ENCODE peak calls at places on chromosomes 13 and 19, in four cellular contexts. Q, X, R and A are unnamed samples.

GRCh38 chr19:53002479-53002878 is 11.2 kb upstream of the ERVV-1 start:
- DNase-seq in X (no peak), Q (no peak), R (no peak), A (no peak)

GRCh38 chr19:1211494-1212234 is 6.1 kb downstream of the STK11 start:
- DNase-seq in R (no peak), X (no peak), Q (no peak), A (no peak)

GRCh38 chr19:42140125-42140754 is 8.0 kb upstream of the POU2F2 start:
- DNase-seq in Q (peak), X (peak), R (peak), A (peak)

GRCh38 chr13:46641274-46642081 is 88.5 kb downstream of the LRCH1 start:
- DNase-seq in X (no peak), Q (no peak), R (no peak), A (no peak)

GRCh38 chr19:40234429-40235237 is 8.1 kb upstream of the CCNP start:
- DNase-seq in R (no peak), Q (no peak), X (no peak), A (no peak)

GRCh38 chr13:114124921-114125320 is 7.5 kb downstream of the RASA3 start:
- DNase-seq in R (peak), Q (peak), X (peak), A (no peak)

GRCh38 chr13:110062077-110062776 is 244.7 kb downstream of the COL4A1 start:
- DNase-seq in R (no peak), Q (peak), X (peak), A (no peak)

GRCh38 chr19:3507371-3508120 is 1.4 kb downstream of the FZR1 start:
- DNase-seq in X (no peak), R (peak), Q (peak), A (no peak)

GRCh38 chr19:28885965-28886364 is 327.0 kb downstream of the UQCRFS1 start:
- DNase-seq in R (no peak), X (no peak), Q (no peak), A (no peak)

GRCh38 chr13:44437356-44438233 is 64.0 kb downstream of the SERP2 start:
- DNase-seq in R (no peak), Q (peak), X (peak), A (peak)

GRCh38 chr13:113920606-113921306 is 53.1 kb downstream of the C13orf46 start:
- DNase-seq in Q (no peak), R (no peak), X (no peak), A (no peak)

GRCh38 chr19:18278521-18279265 is 2.7 kb downstream of the JUND start:
- DNase-seq in X (no peak), Q (no peak), R (peak), A (peak)

GRCh38 chr13:50319603-50320296 is 304.5 kb downstream of the KCNRG start:
- DNase-seq in Q (peak), R (peak), X (peak), A (no peak)

GRCh38 chr13:29679357-29680050 is 84.0 kb upstream of the SLC7A1 start:
- DNase-seq in R (no peak), X (no peak), Q (no peak), A (no peak)

GRCh38 chr13:113930711-113931637 is 42.9 kb downstream of the C13orf46 start:
- DNase-seq in Q (no peak), R (no peak), X (no peak), A (no peak)

GRCh38 chr19:34733266-34733825 is 697 bp upstream of the ZNF181 start:
- DNase-seq in R (peak), X (no peak), Q (no peak), A (peak)

GRCh38 chr13:22505489-22505888 is 675.3 kb upstream of the SGCG start:
- DNase-seq in X (no peak), Q (no peak), R (no peak), A (no peak)

GRCh38 chr13:47188802-47189201 is 291.9 kb upstream of the HTR2A start:
- DNase-seq in R (no peak), Q (peak), X (peak), A (no peak)

GRCh38 chr13:112562254-112562653 is 25.7 kb downstream of the TUBGCP3 start:
- DNase-seq in R (no peak), Q (no peak), X (no peak), A (no peak)

GRCh38 chr13:45584816-45585215 is 30.7 kb downstream of the ERICH6B start:
- DNase-seq in Q (peak), X (no peak), R (no peak), A (no peak)

GRCh38 chr13:66532146-66532545 is 698.0 kb downstream of the PCDH9 start:
- DNase-seq in R (no peak), Q (peak), X (peak), A (no peak)

GRCh38 chr13:34833562-34834182 is 108.4 kb upstream of the NBEA start:
- DNase-seq in X (peak), R (no peak), Q (peak), A (peak)

GRCh38 chr19:16886305-16886880 is 2.4 kb upstream of the F2RL3 start:
- DNase-seq in Q (peak), R (no peak), X (peak), A (no peak)

GRCh38 chr19:1001538-1002166 is 1.4 kb downstream of the GRIN3B start:
- DNase-seq in Q (peak), R (peak), X (no peak), A (peak)

GRCh38 chr13:33313504-33313903 is 27.9 kb upstream of the STARD13 start:
- DNase-seq in Q (no peak), R (no peak), X (no peak), A (no peak)

GRCh38 chr19:33301900-33302174 is 497 bp downstream of the CEBPA start:
- DNase-seq in X (no peak), R (no peak), Q (no peak), A (no peak)

GRCh38 chr13:61144834-61145593 is 270.6 kb downstream of the PCDH20 start:
- DNase-seq in R (no peak), X (no peak), Q (no peak), A (no peak)

GRCh38 chr19:13212759-13213330 is 62.6 kb downstream of the IER2 start:
- DNase-seq in Q (peak), R (peak), X (peak), A (peak)

GRCh38 chr13:38223093-38223492 is 126.6 kb upstream of the UFM1 start:
- DNase-seq in R (no peak), Q (peak), X (peak), A (no peak)

GRCh38 chr19:2289714-2290435 is 7.9 kb upstream of the PEAK3 start:
- DNase-seq in R (peak), Q (no peak), X (no peak), A (peak)

GRCh38 chr13:93230466-93230865 is 3.9 kb downstream of the GPC6 start:
- DNase-seq in R (no peak), X (peak), Q (peak), A (no peak)

GRCh38 chr19:55112781-55113569 is 4.5 kb downstream of the PPP1R12C start:
- DNase-seq in Q (no peak), R (no peak), X (no peak), A (peak)

GRCh38 chr19:55112246-55112780 is 5.1 kb downstream of the PPP1R12C start:
- DNase-seq in R (no peak), X (no peak), Q (no peak), A (no peak)

GRCh38 chr19:55115446-55116065 is 1.9 kb downstream of the PPP1R12C start:
- DNase-seq in X (peak), Q (no peak), R (no peak), A (no peak)

GRCh38 chr19:55114566-55115145 is 2.8 kb downstream of the PPP1R12C start:
- DNase-seq in X (no peak), R (no peak), Q (no peak), A (no peak)

GRCh38 chr19:55113570-55114039 is 3.8 kb downstream of the PPP1R12C start:
- DNase-seq in Q (no peak), R (no peak), X (peak), A (peak)
- H3K4me2 ChIP-seq in Q (no peak), R (peak), X (no peak), A (peak)

DNA sequence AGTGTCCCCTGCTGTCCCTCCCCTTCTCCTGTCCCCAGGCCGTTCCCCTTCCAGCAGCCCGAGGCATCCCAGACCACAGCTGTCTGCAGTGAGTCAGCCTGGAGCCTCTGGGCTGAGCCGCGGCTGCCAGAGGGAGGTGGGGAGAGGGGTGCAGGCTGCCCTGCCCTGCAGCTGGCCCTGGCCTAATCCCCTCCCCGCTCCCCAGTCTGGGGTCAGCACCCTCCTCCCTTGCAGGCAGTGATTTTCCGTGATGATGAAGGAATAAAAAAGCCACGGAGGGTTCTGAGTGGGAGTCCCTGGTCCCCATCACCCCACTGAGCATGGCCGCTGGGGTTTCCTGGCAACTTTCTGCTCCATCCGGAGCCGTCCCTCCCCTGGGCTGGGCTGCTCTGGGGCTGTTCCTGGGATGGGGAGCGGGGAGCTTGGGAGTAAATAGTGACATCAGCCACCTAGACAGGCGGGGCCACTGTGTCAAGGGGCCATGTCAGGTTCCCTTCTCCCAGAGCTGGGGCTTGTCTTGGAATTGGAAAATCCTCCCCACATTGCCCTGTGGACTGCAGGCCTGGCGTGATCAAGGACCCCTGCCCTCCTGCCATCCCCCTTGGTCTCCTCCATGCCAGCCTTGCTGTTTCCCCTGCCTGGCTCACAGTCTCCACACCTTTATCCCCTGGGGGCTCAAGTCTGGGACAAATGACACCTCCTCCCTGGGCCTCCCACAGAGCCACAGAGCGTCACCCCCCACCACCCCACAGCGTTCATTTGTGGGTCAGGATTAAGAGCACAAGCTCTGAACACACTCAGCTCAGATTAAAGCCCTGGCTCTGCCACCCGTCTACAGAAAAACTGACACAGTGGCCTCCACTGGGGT is 16.7 kb downstream of the SPC24 start:
- DNase-seq in R (no peak), X (peak), Q (peak), A (no peak)
- H2AFZ ChIP-seq in R (no peak), X (peak), Q (peak), A (no peak)

DNA sequence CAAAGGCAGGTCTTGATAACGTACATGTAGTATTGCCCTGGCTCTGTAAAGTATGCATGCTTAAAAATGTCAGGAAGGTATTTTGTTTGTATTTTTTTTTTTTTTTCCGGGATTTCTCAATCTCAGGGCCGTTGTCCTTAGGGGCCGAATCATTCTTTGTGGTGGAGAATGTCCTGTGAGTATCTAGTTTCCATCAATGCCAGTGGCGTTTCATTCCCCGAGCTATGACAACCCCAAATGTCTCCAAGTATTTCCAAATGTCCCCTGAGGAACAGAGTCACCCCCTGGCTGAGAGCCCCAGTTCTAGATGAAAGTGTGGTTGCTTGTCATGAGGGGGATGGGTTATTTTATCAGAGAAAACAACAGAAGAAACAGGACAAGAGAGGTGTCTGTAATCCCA is 68.7 kb downstream of the ACSBG2 start:
- DNase-seq in X (no peak), Q (no peak), R (no peak), A (no peak)
- H3K9ac ChIP-seq in X (no peak), Q (no peak), R (no peak), A (peak)

GRCh38 chr13:99046851-99047250 is 69.0 kb upstream of the DOCK9 start:
- DNase-seq in R (no peak), X (no peak), Q (no peak), A (no peak)
- H3K4me2 ChIP-seq in R (peak), X (peak), Q (peak), A (no peak)

DNA sequence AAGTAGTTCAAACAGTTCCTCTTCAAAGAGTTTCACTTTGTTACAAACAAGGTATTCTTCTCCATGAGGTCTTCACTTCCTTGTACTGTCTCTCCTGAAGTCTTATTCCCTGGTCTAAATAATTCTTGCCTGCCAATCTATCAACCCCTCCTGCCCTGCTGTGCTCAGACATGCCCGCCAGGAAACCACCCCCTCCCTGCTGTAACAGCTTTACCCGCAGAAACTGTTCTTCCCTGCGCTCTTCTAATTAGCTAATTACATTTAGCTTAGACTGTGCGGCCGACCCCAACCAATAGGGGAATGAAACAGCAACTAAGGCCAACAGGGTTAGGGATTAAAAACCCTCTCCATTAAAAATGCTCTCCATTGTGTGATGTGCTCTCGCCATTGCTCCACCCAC is 46.7 kb downstream of the ZNF846 start:
- DNase-seq in Q (no peak), R (peak), X (no peak), A (peak)
- H2AFZ ChIP-seq in Q (peak), R (peak), X (no peak), A (peak)